ENCODE peak calls at places on chromosomes 7 and 10, in four cellular contexts. B is neural progenitor cell, U is HAP-1, D is left ventricle myocardium inferior. H is an unnamed sample.

GRCh38 chr10:77441541-77442175 is 195.9 kb downstream of the KCNMA1 start:
- DNase-seq in D (no peak), B (peak), U (no peak), H (no peak)

GRCh38 chr7:32415936-32416335 is 74.2 kb downstream of the LSM5 start:
- DNase-seq in D (no peak), U (no peak), B (no peak), H (no peak)

GRCh38 chr7:78620931-78621330 is 822.4 kb downstream of the PHTF2 start:
- DNase-seq in U (no peak), D (no peak), B (peak), H (peak)

GRCh38 chr7:10974717-10975032 is 1.0 kb downstream of the PHF14 start:
- DNase-seq in B (no peak), D (no peak), U (peak), H (peak)

GRCh38 chr10:79223346-79224048 is 123.8 kb upstream of the PPIF start:
- DNase-seq in U (no peak), B (peak), D (peak), H (no peak)

GRCh38 chr7:44112231-44112996 is 8.3 kb downstream of the AEBP1 start:
- DNase-seq in U (no peak), D (no peak), B (no peak), H (no peak)

GRCh38 chr7:156654511-156655231 is 14.1 kb downstream of the RNF32 start:
- DNase-seq in B (peak), D (no peak), U (no peak), H (no peak)

GRCh38 chr7:73681031-73681430 is 2.2 kb downstream of the DNAJC30 start:
- DNase-seq in B (no peak), U (no peak), D (no peak), H (no peak)

GRCh38 chr7:78489423-78489822 is 690.9 kb downstream of the PHTF2 start:
- DNase-seq in D (no peak), U (no peak), B (no peak), H (no peak)

GRCh38 chr7:123727071-123727837 is 21.5 kb downstream of the WASL start:
- DNase-seq in D (no peak), B (no peak), U (no peak), H (no peak)

GRCh38 chr7:24755541-24756416 is 1.5 kb downstream of the GSDME start:
- DNase-seq in U (no peak), B (no peak), D (no peak), H (no peak)

GRCh38 chr7:130560972-130561371 is 69.1 kb downstream of the MEST start:
- DNase-seq in B (no peak), U (peak), D (no peak), H (peak)

GRCh38 chr10:77592946-77593636 is 44.5 kb downstream of the KCNMA1 start:
- DNase-seq in B (no peak), U (no peak), D (no peak), H (no peak)

GRCh38 chr10:27564381-27564780 is 60.3 kb downstream of the RAB18 start:
- DNase-seq in B (no peak), U (no peak), D (no peak), H (no peak)

GRCh38 chr10:31320598-31321211 is 1.7 kb downstream of the ZEB1 start:
- DNase-seq in D (peak), U (peak), B (peak), H (no peak)

GRCh38 chr7:13189712-13190111 is 502.3 kb downstream of the ARL4A start:
- DNase-seq in D (no peak), U (no peak), B (no peak), H (no peak)

GRCh38 chr7:134343136-134343535 is 26.4 kb upstream of the SLC35B4 start:
- DNase-seq in D (no peak), U (no peak), B (no peak), H (no peak)

GRCh38 chr7:262251-262572 is 27.8 kb upstream of the FOXL3 start:
- DNase-seq in U (no peak), B (no peak), D (peak), H (no peak)

GRCh38 chr10:110686941-110687340 is 42.8 kb downstream of the RBM20 start:
- DNase-seq in U (no peak), D (no peak), B (no peak), H (no peak)

GRCh38 chr10:84540022-84540616 is 211.7 kb downstream of the CCSER2 start:
- DNase-seq in U (no peak), D (no peak), B (no peak), H (no peak)

GRCh38 chr10:93542358-93542791 is 24.1 kb upstream of the FFAR4 start:
- DNase-seq in D (peak), B (peak), U (no peak), H (no peak)

GRCh38 chr7:128931965-128932861 is 5.5 kb upstream of the IRF5 start:
- DNase-seq in D (no peak), B (no peak), U (no peak), H (no peak)
- H3K4me3 ChIP-seq in D (no peak), B (no peak), U (no peak), H (no peak)

DNA sequence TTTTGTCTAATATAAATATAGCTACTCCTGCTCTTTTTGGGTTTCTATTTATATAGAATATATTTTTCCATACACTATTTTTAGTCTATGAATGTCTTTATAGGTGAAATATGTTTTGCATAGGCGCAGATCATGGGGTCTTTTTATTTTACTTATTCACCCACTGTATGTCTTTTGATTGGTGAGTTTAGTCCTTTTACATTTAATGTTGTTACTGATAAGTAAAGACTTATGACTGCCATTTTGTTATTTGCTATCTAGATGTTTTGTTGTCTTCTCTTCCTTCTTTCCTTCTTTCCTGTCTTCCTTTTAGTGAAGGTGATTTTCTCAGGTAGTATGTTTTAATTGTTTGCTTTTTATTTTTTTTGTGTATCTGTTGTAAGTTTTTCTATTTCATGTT is 276.8 kb upstream of the CNTNAP2 start:
- DNase-seq in U (no peak), B (no peak), D (no peak), H (no peak)
- H3K4me3 ChIP-seq in U (no peak), B (no peak), D (no peak), H (no peak)

GRCh38 chr7:116570306-116570705 is 45.5 kb downstream of the CAV1 start:
- DNase-seq in B (no peak), U (no peak), D (no peak), H (no peak)
- H3K4me3 ChIP-seq in B (no peak), U (no peak), D (no peak), H (no peak)

GRCh38 chr10:120019568-120019967 is 127.0 kb downstream of the SEC23IP start:
- DNase-seq in U (no peak), D (no peak), B (no peak), H (no peak)
- H3K4me3 ChIP-seq in U (no peak), D (no peak), B (no peak), H (no peak)

GRCh38 chr7:29884399-29885272 is 78.3 kb downstream of the WIPF3 start:
- DNase-seq in U (no peak), D (no peak), B (no peak), H (no peak)
- H3K4me3 ChIP-seq in U (no peak), D (no peak), B (peak), H (no peak)

GRCh38 chr10:34809796-34810195 is 5.3 kb downstream of the PARD3 start:
- DNase-seq in U (no peak), D (no peak), B (no peak), H (no peak)
- H3K4me3 ChIP-seq in U (no peak), D (peak), B (no peak), H (no peak)

GRCh38 chr10:59891919-59892318 is 14.4 kb downstream of the CCDC6 start:
- DNase-seq in U (no peak), B (no peak), D (no peak), H (no peak)
- H3K4me3 ChIP-seq in U (no peak), B (no peak), D (no peak), H (no peak)

GRCh38 chr10:80290474-80291220 is 1.2 kb upstream of the MAT1A start:
- DNase-seq in B (no peak), D (no peak), U (no peak), H (no peak)
- H3K4me3 ChIP-seq in B (no peak), D (no peak), U (no peak), H (no peak)

GRCh38 chr10:62082270-62082669 is 180.8 kb downstream of the ARID5B start:
- DNase-seq in U (peak), B (no peak), D (no peak), H (no peak)
- H3K4me3 ChIP-seq in U (no peak), B (no peak), D (peak), H (peak)